ENCODE peak calls at places on chromosomes 4 and X, in eight cellular contexts. P, J, X, R, C, L, M and O are unnamed samples.

GRCh38 chr4:87540176-87541058 is 11.2 kb upstream of the SPARCL1 start:
- DNase-seq in P (no peak), J (no peak), X (peak; percentile 88), R (no peak), C (no peak), L (no peak), M (no peak), O (no peak)

GRCh38 chr4:119124314-119124713 is 11.3 kb upstream of the MYOZ2 start:
- DNase-seq in P (no peak), J (no peak), X (peak; percentile 75), R (no peak), C (no peak), L (peak; percentile 41), M (no peak), O (no peak)

GRCh38 chr4:125105561-125105960 is 209.2 kb upstream of the FAT4 start:
- DNase-seq in P (no peak), J (no peak), X (peak; percentile 48), R (no peak), C (no peak), L (no peak), M (no peak), O (no peak)

GRCh38 chr4:188002751-188003150 is 7.2 kb downstream of the ZFP42 start:
- DNase-seq in P (no peak), J (no peak), X (no peak), R (no peak), C (no peak), L (no peak), M (no peak), O (no peak)

GRCh38 chr4:127685292-127685691 is 44.9 kb upstream of the SLC25A31 start:
- DNase-seq in P (no peak), J (no peak), X (peak; percentile 5), R (no peak), C (peak; percentile 2), L (peak; percentile 6), M (no peak), O (no peak)

GRCh38 chrX:7334253-7334935 is 186.4 kb upstream of the PUDP start:
- DNase-seq in P (no peak), J (no peak), X (peak; percentile 47), R (no peak), C (no peak), L (peak; percentile 5), M (no peak), O (no peak)

GRCh38 chrX:40105791-40106676 is 8.3 kb upstream of the BCOR start:
- DNase-seq in P (peak; percentile 86), J (peak; percentile 44), X (peak; percentile 50), R (no peak), C (no peak), L (no peak), M (peak; percentile 67), O (peak; percentile 88)

GRCh38 chr4:15348236-15348635 is 79.6 kb upstream of the C1QTNF7 start:
- DNase-seq in P (no peak), J (no peak), X (no peak), R (no peak), C (no peak), L (no peak), M (no peak), O (no peak)

GRCh38 chrX:48790477-48790876 is 4.1 kb downstream of the GATA1 start:
- DNase-seq in P (no peak), J (no peak), X (no peak), R (no peak), C (no peak), L (no peak), M (no peak), O (no peak)

GRCh38 chr4:818106-818921 is 7.6 kb downstream of the CPLX1 start:
- DNase-seq in P (peak; percentile 69), J (no peak), X (no peak), R (no peak), C (no peak), L (no peak), M (no peak), O (no peak)

GRCh38 chr4:177408023-177408422 is 34.2 kb downstream of the AGA start:
- DNase-seq in P (no peak), J (no peak), X (no peak), R (no peak), C (no peak), L (no peak), M (no peak), O (no peak)

GRCh38 chr4:56435001-56435747 is at the start of gene PPAT:
- DNase-seq in P (peak; percentile 99), J (peak; percentile 94), X (peak; percentile 99), R (peak; percentile 88), C (peak; percentile 94), L (peak; percentile 85), M (peak; percentile 99), O (peak; percentile 96)

GRCh38 chr4:7026107-7026506 is 17.1 kb upstream of the TADA2B start:
- DNase-seq in P (no peak), J (no peak), X (no peak), R (no peak), C (no peak), L (no peak), M (no peak), O (peak; percentile 44)

GRCh38 chr4:175930471-175930870 is 118.4 kb upstream of the GPM6A start:
- DNase-seq in P (no peak), J (no peak), X (no peak), R (no peak), C (no peak), L (no peak), M (no peak), O (no peak)

GRCh38 chr4:105634402-105634801 is 74.1 kb downstream of the INTS12 start:
- DNase-seq in P (no peak), J (no peak), X (no peak), R (no peak), C (no peak), L (no peak), M (no peak), O (no peak)

GRCh38 chrX:47264507-47265173 is 31.8 kb downstream of the USP11 start:
- DNase-seq in P (no peak), J (no peak), X (peak; percentile 37), R (no peak), C (no peak), L (peak; percentile 14), M (no peak), O (no peak)